ENCODE peak calls at places on chromosomes 5 and 9, in four cellular contexts. One of them, this sample, is unnamed.

GRCh38 chr5:139569276-139569955 is 8.3 kb downstream of the UBE2D2 start:
- DNase-seq in HepG2: no peak
- DNase-seq in K562: no peak
- DNase-seq in A549: no peak
- DNase-seq in this sample: no peak

GRCh38 chr9:21789541-21790037 is 12.8 kb upstream of the MTAP start:
- DNase-seq in HepG2: peak; percentile 83
- DNase-seq in K562: no peak
- DNase-seq in A549: peak; percentile 74
- DNase-seq in this sample: peak; percentile 34

GRCh38 chr9:113587471-113588031 is 124.0 kb downstream of the RGS3 start:
- DNase-seq in HepG2: no peak
- DNase-seq in K562: peak; percentile 78
- DNase-seq in A549: no peak
- DNase-seq in this sample: peak; percentile 74

GRCh38 chr9:100581661-100582060 is 3.8 kb downstream of the CAVIN4 start:
- DNase-seq in HepG2: no peak
- DNase-seq in K562: no peak
- DNase-seq in A549: no peak
- DNase-seq in this sample: no peak

GRCh38 chr9:122218885-122219855 is 9.6 kb downstream of the LHX6 start:
- DNase-seq in HepG2: no peak
- DNase-seq in K562: no peak
- DNase-seq in A549: no peak
- DNase-seq in this sample: peak; percentile 50

GRCh38 chr5:171162165-171162564 is 146.9 kb upstream of the TLX3 start:
- DNase-seq in HepG2: no peak
- DNase-seq in K562: no peak
- DNase-seq in A549: no peak
- DNase-seq in this sample: no peak

GRCh38 chr5:111226556-111226955 is 2.4 kb downstream of the CAMK4 start:
- DNase-seq in HepG2: no peak
- DNase-seq in K562: no peak
- DNase-seq in A549: no peak
- DNase-seq in this sample: no peak

GRCh38 chr5:179866241-179867078 is 7.8 kb upstream of the MRNIP start:
- DNase-seq in HepG2: no peak
- DNase-seq in K562: no peak
- DNase-seq in A549: no peak
- DNase-seq in this sample: no peak

GRCh38 chr9:122180633-122181032 is 20.9 kb downstream of the MORN5 start:
- DNase-seq in HepG2: peak; percentile 60
- DNase-seq in K562: peak; percentile 52
- DNase-seq in A549: peak; percentile 47
- DNase-seq in this sample: no peak

GRCh38 chr9:129852575-129852974 is 17.3 kb downstream of the USP20 start:
- DNase-seq in HepG2: no peak
- DNase-seq in K562: no peak
- DNase-seq in A549: no peak
- DNase-seq in this sample: no peak

GRCh38 chr9:88258587-88258986 is 120.3 kb upstream of the SPATA31C2 start:
- DNase-seq in HepG2: no peak
- DNase-seq in K562: no peak
- DNase-seq in A549: no peak
- DNase-seq in this sample: no peak

GRCh38 chr9:129850821-129851540 is 15.7 kb downstream of the USP20 start:
- DNase-seq in HepG2: no peak
- DNase-seq in K562: no peak
- DNase-seq in A549: no peak
- DNase-seq in this sample: no peak

GRCh38 chr9:132487351-132487791 is 77.4 kb downstream of the CFAP77 start:
- DNase-seq in HepG2: no peak
- DNase-seq in K562: no peak
- DNase-seq in A549: no peak
- DNase-seq in this sample: no peak

GRCh38 chr5:62596691-62597090 is 18.1 kb downstream of the LRRC70 start:
- DNase-seq in HepG2: no peak
- DNase-seq in K562: no peak
- DNase-seq in A549: no peak
- DNase-seq in this sample: no peak

GRCh38 chr9:86424246-86424891 is 70.2 kb upstream of the TUT7 start:
- DNase-seq in HepG2: no peak
- DNase-seq in K562: no peak
- DNase-seq in A549: no peak
- DNase-seq in this sample: no peak
- TF ChIP-seq HMGXB4 in HepG2: no peak
- TF ChIP-seq HMGXB4 in K562: no peak
- TF ChIP-seq HMGXB4 in A549: no peak
- TF ChIP-seq HMGXB4 in this sample: no peak

GRCh38 chr5:150428106-150428876 is 15.6 kb upstream of the CD74 start:
- DNase-seq in HepG2: peak; percentile 83
- DNase-seq in K562: peak; percentile 44
- DNase-seq in A549: no peak
- DNase-seq in this sample: no peak
- TF ChIP-seq ESRRA in HepG2: peak; percentile 67
- TF ChIP-seq ESRRA in K562: peak; percentile 88
- TF ChIP-seq ESRRA in A549: no peak
- TF ChIP-seq ESRRA in this sample: no peak

DNA sequence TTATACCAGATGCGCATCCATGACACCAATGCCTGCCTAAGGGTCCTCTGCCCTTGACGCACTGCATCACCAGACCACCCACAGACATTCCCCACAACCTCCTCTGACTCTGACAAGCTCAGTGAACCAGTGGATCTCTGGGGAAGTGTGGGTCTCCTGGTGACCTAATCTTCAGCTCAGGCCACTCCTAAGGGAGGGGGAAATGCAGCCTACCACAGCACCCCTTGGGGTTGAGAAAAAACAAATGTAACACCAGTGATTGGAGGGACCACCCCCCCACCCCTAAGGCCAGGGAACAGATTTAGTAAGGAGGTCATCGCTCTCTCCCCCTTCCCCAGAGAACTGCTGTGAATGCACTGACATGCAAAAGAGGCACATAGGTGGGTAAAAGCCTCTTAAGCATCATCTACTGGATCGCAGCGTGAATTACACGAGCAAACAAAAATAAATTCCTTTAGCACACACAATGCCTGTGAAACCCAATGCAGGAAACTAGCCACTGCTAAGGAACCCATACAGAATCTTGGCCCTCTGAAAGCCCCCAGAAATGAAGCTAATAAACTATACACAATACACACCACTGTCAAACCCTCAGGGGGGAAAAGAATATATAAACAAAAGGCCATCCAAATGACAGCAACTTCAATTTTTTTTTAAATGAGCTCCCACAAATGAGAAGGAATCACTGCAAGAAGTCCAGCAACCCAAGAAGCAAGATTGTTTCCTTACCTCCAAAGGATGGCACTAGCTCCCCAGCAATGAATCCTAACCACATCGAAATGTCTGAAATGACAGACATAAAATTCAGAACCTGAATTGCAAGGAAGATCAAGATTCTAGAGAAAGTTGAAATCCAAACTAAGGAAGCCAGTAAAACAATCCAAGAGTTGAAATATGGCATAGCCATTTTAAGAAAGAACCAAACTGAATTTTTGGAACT is 513.7 kb upstream of the PTGER4 start:
- DNase-seq in HepG2: no peak
- DNase-seq in K562: no peak
- DNase-seq in A549: no peak
- DNase-seq in this sample: no peak
- TF ChIP-seq HMGXB4 in HepG2: no peak
- TF ChIP-seq HMGXB4 in K562: no peak
- TF ChIP-seq HMGXB4 in A549: no peak
- TF ChIP-seq HMGXB4 in this sample: no peak

DNA sequence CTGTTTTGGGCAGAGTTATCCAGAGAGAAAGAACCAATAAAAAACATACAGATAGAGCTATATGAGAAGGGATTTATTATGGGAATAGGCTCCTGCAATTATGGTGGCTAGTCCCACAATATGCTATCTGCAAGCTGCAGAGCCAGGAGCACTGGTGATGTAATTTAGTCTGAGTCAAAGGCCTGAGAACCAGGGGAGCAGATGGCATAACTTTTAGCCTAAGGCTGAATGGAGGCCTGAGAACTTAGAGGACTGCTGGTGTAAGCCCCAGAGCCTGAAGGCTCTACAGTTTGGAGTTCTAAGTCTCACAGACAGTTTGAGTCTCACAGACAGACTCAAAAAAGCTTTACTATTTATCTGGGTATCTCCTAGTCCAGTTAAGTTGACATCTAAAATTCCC is 263.8 kb downstream of the FBXL7 start:
- DNase-seq in HepG2: no peak
- DNase-seq in K562: no peak
- DNase-seq in A549: no peak
- DNase-seq in this sample: no peak
- TF ChIP-seq ESRRA in HepG2: no peak
- TF ChIP-seq ESRRA in K562: no peak
- TF ChIP-seq ESRRA in A549: no peak
- TF ChIP-seq ESRRA in this sample: no peak

GRCh38 chr5:92552206-92553160 is 1028.5 kb downstream of the NR2F1-AS1 start:
- DNase-seq in HepG2: peak; percentile 57
- DNase-seq in K562: no peak
- DNase-seq in A549: peak; percentile 44
- DNase-seq in this sample: no peak
- TF ChIP-seq HMGXB4 in HepG2: no peak
- TF ChIP-seq HMGXB4 in K562: no peak
- TF ChIP-seq HMGXB4 in A549: no peak
- TF ChIP-seq HMGXB4 in this sample: no peak

GRCh38 chr5:43154424-43154823 is 33.7 kb downstream of the ZNF131 start:
- DNase-seq in HepG2: no peak
- DNase-seq in K562: no peak
- DNase-seq in A549: no peak
- DNase-seq in this sample: no peak

GRCh38 chr5:43155394-43156096 is 34.8 kb downstream of the ZNF131 start:
- DNase-seq in HepG2: no peak
- DNase-seq in K562: no peak
- DNase-seq in A549: no peak
- DNase-seq in this sample: peak; percentile 14

GRCh38 chr5:43150748-43151147 is 30.0 kb downstream of the ZNF131 start:
- DNase-seq in HepG2: peak; percentile 4
- DNase-seq in K562: no peak
- DNase-seq in A549: no peak
- DNase-seq in this sample: no peak

GRCh38 chr5:43150075-43150474 is 29.4 kb downstream of the ZNF131 start:
- DNase-seq in HepG2: no peak
- DNase-seq in K562: no peak
- DNase-seq in A549: no peak
- DNase-seq in this sample: no peak

GRCh38 chr5:43152946-43153345 is 32.2 kb downstream of the ZNF131 start:
- DNase-seq in HepG2: no peak
- DNase-seq in K562: no peak
- DNase-seq in A549: no peak
- DNase-seq in this sample: no peak
- TF ChIP-seq ESRRA in HepG2: no peak
- TF ChIP-seq ESRRA in K562: no peak
- TF ChIP-seq ESRRA in A549: no peak
- TF ChIP-seq ESRRA in this sample: no peak

DNA sequence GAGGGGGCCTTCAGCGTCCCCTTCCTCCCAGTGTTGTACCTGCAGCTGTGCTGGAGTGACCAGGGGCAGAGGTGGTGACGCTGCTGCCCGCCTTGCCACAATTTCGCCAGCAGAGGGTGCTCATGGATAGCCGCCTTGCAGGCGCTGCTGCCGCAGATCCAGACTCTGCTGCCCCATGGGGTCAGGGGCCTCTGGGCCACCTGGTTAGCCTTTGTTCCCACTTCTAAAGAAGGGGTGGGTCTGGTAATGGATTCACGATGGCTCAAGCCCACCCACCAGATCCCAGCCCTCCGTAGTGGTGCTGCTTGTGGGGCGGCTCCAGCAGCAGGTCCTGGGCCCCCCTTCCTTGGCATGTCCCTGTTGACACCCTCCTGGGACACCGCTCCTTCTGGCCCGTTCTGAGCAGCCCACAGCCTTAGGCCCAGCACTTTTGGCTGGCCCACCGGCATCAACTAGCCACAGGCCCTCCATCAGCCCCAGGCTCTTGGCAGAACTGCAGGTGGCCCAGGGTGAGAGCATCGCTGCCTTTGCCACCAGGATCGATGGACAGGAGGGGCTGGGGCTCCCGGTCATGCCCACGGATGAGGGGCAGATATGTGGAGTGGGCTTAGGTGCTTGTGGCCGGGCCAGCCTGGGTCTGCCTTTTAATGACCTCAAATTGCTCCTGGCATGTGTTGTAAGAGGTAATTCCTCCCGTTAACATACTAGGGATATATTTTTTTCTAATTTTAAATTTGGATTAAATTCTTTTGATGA is 57.2 kb downstream of the COL5A1 start:
- DNase-seq in HepG2: peak; percentile 50
- DNase-seq in K562: peak; percentile 77
- DNase-seq in A549: peak; percentile 81
- DNase-seq in this sample: peak; percentile 94
- TF ChIP-seq HMGXB4 in HepG2: no peak
- TF ChIP-seq HMGXB4 in K562: no peak
- TF ChIP-seq HMGXB4 in A549: no peak
- TF ChIP-seq HMGXB4 in this sample: no peak

DNA sequence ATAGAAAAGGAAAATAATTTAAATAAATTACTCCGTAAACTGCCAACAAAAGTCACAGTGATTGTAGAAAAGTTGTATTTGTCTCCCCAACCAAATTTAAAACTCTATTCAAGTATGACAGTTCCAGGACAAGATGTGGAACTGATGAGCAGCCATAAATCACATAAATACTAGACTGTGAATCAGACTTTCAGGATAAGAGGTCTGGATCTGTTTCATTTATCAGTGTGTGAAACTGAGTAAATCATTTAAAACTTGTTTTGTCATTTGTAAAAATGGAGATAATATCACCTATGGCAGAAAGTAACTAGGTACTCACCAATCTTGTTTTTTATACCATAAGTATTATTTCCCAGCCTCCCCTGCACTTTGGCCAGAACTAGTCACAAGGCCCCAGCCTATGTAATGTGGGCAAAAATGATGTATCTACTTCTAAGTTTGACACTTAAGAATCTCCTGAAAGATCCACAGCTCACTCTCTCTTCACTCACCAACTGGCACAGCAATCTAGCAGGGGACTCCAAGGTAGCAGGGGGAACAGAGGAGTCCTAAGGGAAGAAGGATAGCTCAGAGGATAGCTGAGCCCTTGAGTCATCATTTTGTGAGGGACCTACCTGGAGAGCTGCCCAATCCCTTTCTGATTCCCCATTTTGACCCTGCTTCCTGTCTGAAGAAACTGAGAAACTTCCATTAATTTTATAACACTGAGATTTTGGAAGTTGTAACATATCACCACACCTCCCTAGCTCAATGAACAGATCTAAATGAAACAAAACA is 31.6 kb downstream of the TMEM161B start:
- DNase-seq in HepG2: no peak
- DNase-seq in K562: no peak
- DNase-seq in A549: no peak
- DNase-seq in this sample: no peak
- TF ChIP-seq ESRRA in HepG2: no peak
- TF ChIP-seq ESRRA in K562: no peak
- TF ChIP-seq ESRRA in A549: no peak
- TF ChIP-seq ESRRA in this sample: no peak

GRCh38 chr5:97134634-97135033 is 7.8 kb downstream of the LIX1 start:
- DNase-seq in HepG2: no peak
- DNase-seq in K562: no peak
- DNase-seq in A549: no peak
- DNase-seq in this sample: peak; percentile 13
- TF ChIP-seq HMGXB4 in HepG2: no peak
- TF ChIP-seq HMGXB4 in K562: no peak
- TF ChIP-seq HMGXB4 in A549: no peak
- TF ChIP-seq HMGXB4 in this sample: no peak